ENCODE peak calls at places on chromosome X, in four cellular contexts. R is SJSA1, S is psoas muscle, K is endothelial cell of umbilical vein. W is an unnamed sample.

GRCh38 chrX:21150208-21150607 is 224.0 kb upstream of the CNKSR2 start:
- DNase-seq in R (no peak), S (no peak), K (no peak), W (no peak)

GRCh38 chrX:1361275-1361674 is 24.7 kb downstream of the IL3RA start:
- DNase-seq in K (no peak), R (no peak), S (no peak), W (peak)

GRCh38 chrX:143570747-143571146 is 53.5 kb upstream of the SPANXN3 start:
- DNase-seq in S (no peak), R (no peak), K (no peak), W (no peak)

GRCh38 chrX:23816179-23816578 is 33.2 kb downstream of the SAT1 start:
- DNase-seq in K (no peak), R (no peak), S (no peak), W (no peak)

GRCh38 chrX:23435108-23435507 is 100.5 kb downstream of the PTCHD1 start:
- DNase-seq in S (no peak), K (no peak), R (no peak), W (no peak)

GRCh38 chrX:118216488-118216887 is 99.9 kb upstream of the KLHL13 start:
- DNase-seq in S (no peak), R (no peak), K (no peak), W (no peak)

GRCh38 chrX:17591741-17592110 is 145.6 kb upstream of the SCML1 start:
- DNase-seq in R (peak), S (no peak), K (peak), W (peak)

GRCh38 chrX:103565752-103566151 is 19.6 kb upstream of the TCEAL4 start:
- DNase-seq in S (no peak), R (no peak), K (no peak), W (peak)

GRCh38 chrX:103554687-103555417 is 30.5 kb upstream of the TCEAL4 start:
- DNase-seq in R (no peak), K (peak), S (no peak), W (peak)

GRCh38 chrX:153722704-153723350 is 1.4 kb downstream of the BCAP31 start:
- DNase-seq in R (no peak), S (no peak), K (peak), W (no peak)

GRCh38 chrX:130413415-130413814 is 11.6 kb downstream of the RBMX2 start:
- DNase-seq in K (no peak), R (no peak), S (no peak), W (no peak)

GRCh38 chrX:106619797-106620196 is 8.0 kb downstream of the RADX start:
- DNase-seq in S (no peak), K (peak), R (no peak), W (no peak)

GRCh38 chrX:64202808-64203320 is 2.6 kb downstream of the AMER1 start:
- DNase-seq in S (no peak), K (no peak), R (no peak), W (peak)

GRCh38 chrX:54944816-54945215 is 24.2 kb downstream of the TRO start:
- DNase-seq in S (no peak), K (no peak), R (no peak), W (no peak)

GRCh38 chrX:68934922-68935321 is 106.1 kb downstream of the EFNB1 start:
- DNase-seq in R (no peak), S (no peak), K (no peak), W (no peak)

GRCh38 chrX:111483140-111483539 is 28.3 kb upstream of the SERTM2 start:
- DNase-seq in R (no peak), S (no peak), K (no peak), W (no peak)

GRCh38 chrX:105126201-105126600 is 94.3 kb downstream of the TEX13A start:
- DNase-seq in R (no peak), S (no peak), K (peak), W (no peak)

GRCh38 chrX:134688839-134689238 is 30.6 kb upstream of the PLAC1 start:
- DNase-seq in R (no peak), K (no peak), S (no peak), W (peak)

GRCh38 chrX:55919367-55920221 is 202.0 kb downstream of the RRAGB start:
- DNase-seq in R (no peak), K (no peak), S (no peak), W (no peak)

GRCh38 chrX:109716431-109717028 is 16.5 kb downstream of the ACSL4 start:
- DNase-seq in K (peak), R (no peak), S (no peak), W (peak)

GRCh38 chrX:115909017-115909416 is 261.5 kb upstream of the AGTR2 start:
- DNase-seq in S (no peak), K (no peak), R (no peak), W (no peak)

GRCh38 chrX:115906881-115907280 is 263.7 kb upstream of the AGTR2 start:
- DNase-seq in S (no peak), R (no peak), K (no peak), W (no peak)

GRCh38 chrX:115913575-115913974 is 257.0 kb upstream of the AGTR2 start:
- DNase-seq in S (no peak), R (no peak), K (no peak), W (no peak)

GRCh38 chrX:115911967-115912366 is 258.6 kb upstream of the AGTR2 start:
- DNase-seq in K (no peak), S (no peak), R (no peak), W (no peak)

DNA sequence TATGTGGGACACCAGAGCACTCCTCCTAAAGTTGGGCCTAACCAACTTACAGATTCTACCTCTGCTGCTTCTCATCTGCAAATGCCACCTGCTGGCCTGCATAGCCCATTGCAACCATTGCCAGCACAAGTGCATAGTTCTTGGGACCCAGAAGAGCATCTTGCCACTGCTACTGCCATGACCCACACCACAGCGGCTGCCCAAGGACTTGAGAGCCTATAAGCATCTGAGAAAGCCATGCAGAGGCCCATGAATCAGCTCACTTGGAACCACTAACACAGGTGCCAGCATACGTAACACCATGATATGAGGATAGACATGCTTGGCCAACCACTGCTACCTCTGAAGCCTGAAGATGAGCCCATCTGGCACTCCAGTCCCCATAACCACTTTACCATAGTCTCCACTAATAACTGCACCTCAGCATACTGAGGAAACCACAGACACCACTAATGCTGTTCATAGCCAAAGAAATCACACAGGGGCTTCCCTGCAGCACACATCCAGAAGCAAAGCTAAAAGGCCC is 258.1 kb upstream of the AGTR2 start:
- DNase-seq in R (no peak), K (no peak), S (no peak), W (no peak)
- H3K27ac ChIP-seq in R (no peak), K (no peak), S (no peak), W (no peak)

GRCh38 chrX:101419489-101419888 is 11.5 kb downstream of the HNRNPH2 start:
- DNase-seq in K (no peak), R (no peak), S (no peak), W (no peak)
- H3K27ac ChIP-seq in K (no peak), R (no peak), S (no peak), W (no peak)

DNA sequence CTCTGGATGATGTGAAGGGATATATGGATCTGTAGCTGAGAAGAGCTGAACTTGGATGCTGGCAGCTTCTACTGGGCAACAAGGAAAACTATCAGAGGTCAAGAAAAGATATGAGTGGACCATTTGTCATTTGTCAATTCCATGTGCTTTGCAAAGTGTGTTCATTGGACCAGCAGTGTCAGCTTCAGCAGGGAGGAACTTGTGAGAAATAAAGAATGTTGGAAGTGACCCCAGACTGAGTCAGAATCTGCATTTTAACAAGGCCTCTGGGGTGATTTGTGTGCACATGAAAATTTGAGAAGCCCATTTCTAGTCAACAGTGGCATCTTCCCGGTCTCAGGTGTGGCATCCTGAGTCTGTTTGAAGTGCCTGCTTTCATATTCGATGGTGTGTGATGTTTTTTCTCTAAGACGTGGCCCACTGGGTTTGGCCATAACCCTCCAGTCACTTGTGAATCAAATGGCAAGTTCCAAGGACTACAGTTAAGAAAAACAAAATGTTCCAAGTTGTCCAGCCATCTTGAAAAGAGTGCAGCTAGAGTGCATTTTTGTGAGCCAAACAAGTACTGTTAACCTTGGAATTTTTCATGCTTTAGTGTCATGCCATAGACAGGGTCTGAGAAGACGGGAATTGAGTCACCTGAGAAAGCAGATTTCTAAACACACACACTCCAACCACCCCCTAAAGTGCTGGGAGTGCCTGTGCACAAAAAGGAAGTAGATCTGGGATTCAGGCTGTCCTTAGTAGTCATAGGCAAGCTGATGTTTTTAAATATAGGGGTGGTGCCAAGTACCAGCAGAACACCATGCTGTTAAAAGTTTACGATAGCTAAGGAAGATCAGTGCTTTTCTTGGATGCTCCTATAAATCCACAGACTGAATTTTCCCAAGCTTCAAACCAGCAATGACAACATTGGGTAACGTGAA is 26.4 kb downstream of the GPM6B start:
- DNase-seq in S (no peak), R (no peak), K (no peak), W (no peak)
- H3K27ac ChIP-seq in S (no peak), R (no peak), K (no peak), W (no peak)

GRCh38 chrX:9482837-9483236 is 18.0 kb downstream of the TBL1X start:
- DNase-seq in K (no peak), R (no peak), S (no peak), W (no peak)
- H3K27ac ChIP-seq in K (no peak), R (no peak), S (no peak), W (no peak)

GRCh38 chrX:150086371-150086770 is 148.1 kb upstream of the EOLA2 start:
- DNase-seq in K (no peak), R (no peak), S (no peak), W (no peak)
- H3K27ac ChIP-seq in K (peak), R (peak), S (no peak), W (peak)

DNA sequence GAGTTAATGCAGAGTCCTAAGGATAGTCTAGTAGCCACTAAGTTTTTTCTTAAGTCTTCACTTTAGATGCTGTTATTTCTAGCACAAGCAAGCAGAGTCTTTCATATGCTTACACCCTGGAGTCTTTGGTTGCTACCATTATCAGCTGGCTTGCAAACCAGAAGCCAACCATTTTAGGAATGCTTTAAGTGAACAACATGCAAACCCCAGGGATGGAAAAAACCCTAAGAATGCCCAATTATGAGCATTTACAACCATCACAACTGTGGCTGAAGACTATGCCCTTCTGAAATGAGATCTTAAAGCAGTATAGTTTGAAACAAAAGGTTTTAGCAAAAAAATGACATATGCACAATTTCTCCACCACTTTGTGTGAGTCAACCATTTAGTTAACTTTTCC is 6.6 kb downstream of the MID1IP1 start:
- DNase-seq in R (no peak), S (no peak), K (no peak), W (no peak)
- H3K27ac ChIP-seq in R (peak), S (peak), K (no peak), W (no peak)

GRCh38 chrX:57596109-57596870 is 4.5 kb downstream of the ZXDB start:
- DNase-seq in R (no peak), K (peak), S (no peak), W (no peak)

GRCh38 chrX:57595381-57595811 is 3.6 kb downstream of the ZXDB start:
- DNase-seq in K (peak), R (no peak), S (no peak), W (peak)
- H3K27ac ChIP-seq in K (peak), R (peak), S (peak), W (peak)

DNA sequence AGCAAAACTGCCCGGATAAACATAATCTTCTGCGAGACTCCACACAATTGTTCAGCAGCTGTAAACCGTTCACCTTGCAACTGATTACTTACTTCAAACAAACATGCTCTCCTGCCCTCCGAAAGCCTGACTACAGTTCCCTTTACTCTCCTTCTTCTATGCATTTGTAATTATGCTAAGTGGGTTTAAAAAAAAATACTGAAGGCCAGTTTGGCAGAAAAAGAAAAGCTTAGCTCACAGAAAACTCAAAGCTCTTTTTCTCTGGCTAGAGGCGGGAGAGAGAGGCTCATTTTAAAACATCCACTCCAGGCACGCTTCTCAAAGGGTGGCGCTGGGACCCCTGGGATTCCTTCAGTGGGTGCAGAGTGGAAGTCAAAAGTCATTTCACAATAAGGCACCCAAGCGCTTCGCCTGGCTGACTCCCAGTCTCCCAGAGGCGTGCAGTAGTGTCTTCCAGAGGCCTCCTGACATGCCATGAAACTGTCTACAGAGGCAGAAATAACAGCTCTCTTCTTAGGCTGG is 1.9 kb downstream of the DHRSX start:
- DNase-seq in S (no peak), R (no peak), K (peak), W (peak)
- H3K27ac ChIP-seq in S (peak), R (peak), K (no peak), W (peak)